ENCODE peak calls at places on chromosomes 1 and 21, in four cellular contexts. One of them, this sample, is unnamed.

GRCh38 chr1:99710994-99711393 is 55.4 kb downstream of the FRRS1 start:
- DNase-seq in GM23338: no peak
- DNase-seq in ovary: no peak
- DNase-seq in pancreas: no peak
- DNase-seq in this sample: no peak

GRCh38 chr1:108877324-108877812 is 583 bp downstream of the GPSM2 start:
- DNase-seq in GM23338: no peak
- DNase-seq in ovary: no peak
- DNase-seq in pancreas: no peak
- DNase-seq in this sample: no peak

GRCh38 chr1:110687244-110687643 is 12.5 kb upstream of the KCNA3 start:
- DNase-seq in GM23338: no peak
- DNase-seq in ovary: no peak
- DNase-seq in pancreas: no peak
- DNase-seq in this sample: no peak

GRCh38 chr1:20848162-20848561 is 61.1 kb upstream of the HP1BP3 start:
- DNase-seq in GM23338: no peak
- DNase-seq in ovary: no peak
- DNase-seq in pancreas: no peak
- DNase-seq in this sample: no peak

GRCh38 chr21:25639167-25639921 is at the start of gene JAM2:
- DNase-seq in GM23338: peak
- DNase-seq in ovary: peak
- DNase-seq in pancreas: no peak
- DNase-seq in this sample: no peak

GRCh38 chr1:204258213-204259115 is 44.7 kb upstream of the GOLT1A start:
- DNase-seq in GM23338: peak
- DNase-seq in ovary: peak
- DNase-seq in pancreas: peak
- DNase-seq in this sample: no peak

GRCh38 chr1:57549280-57549679 is 125.4 kb upstream of the DAB1 start:
- DNase-seq in GM23338: no peak
- DNase-seq in ovary: no peak
- DNase-seq in pancreas: no peak
- DNase-seq in this sample: no peak

GRCh38 chr1:205598841-205599666 is 32.8 kb downstream of the ELK4 start:
- DNase-seq in GM23338: no peak
- DNase-seq in ovary: peak
- DNase-seq in pancreas: no peak
- DNase-seq in this sample: peak

GRCh38 chr1:48228156-48228555 is 5.6 kb downstream of the SLC5A9 start:
- DNase-seq in GM23338: peak
- DNase-seq in ovary: no peak
- DNase-seq in pancreas: no peak
- DNase-seq in this sample: no peak

GRCh38 chr1:214927791-214928190 is 154.7 kb upstream of the KCNK2 start:
- DNase-seq in GM23338: no peak
- DNase-seq in ovary: no peak
- DNase-seq in pancreas: no peak
- DNase-seq in this sample: no peak

GRCh38 chr1:5119496-5120234 is 465.3 kb downstream of the AJAP1 start:
- DNase-seq in GM23338: no peak
- DNase-seq in ovary: no peak
- DNase-seq in pancreas: no peak
- DNase-seq in this sample: no peak

GRCh38 chr1:46480959-46481646 is 8.5 kb upstream of the DMBX1 start:
- DNase-seq in GM23338: no peak
- DNase-seq in ovary: no peak
- DNase-seq in pancreas: no peak
- DNase-seq in this sample: no peak

GRCh38 chr1:169484107-169484506 is 1.6 kb downstream of the SLC19A2 start:
- DNase-seq in GM23338: peak
- DNase-seq in ovary: no peak
- DNase-seq in pancreas: no peak
- DNase-seq in this sample: no peak

GRCh38 chr1:71086331-71086730 is 5.5 kb upstream of the ZRANB2 start:
- DNase-seq in GM23338: no peak
- DNase-seq in ovary: no peak
- DNase-seq in pancreas: no peak
- DNase-seq in this sample: no peak

GRCh38 chr1:205301220-205301821 is 20.2 kb downstream of the NUAK2 start:
- DNase-seq in GM23338: peak
- DNase-seq in ovary: peak
- DNase-seq in pancreas: peak
- DNase-seq in this sample: no peak

GRCh38 chr1:178541396-178541795 is 28.5 kb downstream of the TEX35 start:
- DNase-seq in GM23338: no peak
- DNase-seq in ovary: no peak
- DNase-seq in pancreas: no peak
- DNase-seq in this sample: no peak

GRCh38 chr1:9231648-9232332 is 2.8 kb upstream of the H6PD start:
- DNase-seq in GM23338: no peak
- DNase-seq in ovary: no peak
- DNase-seq in pancreas: no peak
- DNase-seq in this sample: no peak

GRCh38 chr1:28592314-28593071 is 428 bp downstream of the RAB42 start:
- DNase-seq in GM23338: peak
- DNase-seq in ovary: no peak
- DNase-seq in pancreas: no peak
- DNase-seq in this sample: no peak

GRCh38 chr21:27212444-27212843 is 245.6 kb upstream of the ADAMTS5 start:
- DNase-seq in GM23338: no peak
- DNase-seq in ovary: no peak
- DNase-seq in pancreas: no peak
- DNase-seq in this sample: no peak
- TF ChIP-seq CTCF in GM23338: no peak
- TF ChIP-seq CTCF in ovary: no peak
- TF ChIP-seq CTCF in pancreas: no peak
- TF ChIP-seq CTCF in this sample: no peak

GRCh38 chr1:16888806-16889178 is 7.0 kb upstream of the RNU1-2 start:
- DNase-seq in GM23338: peak
- DNase-seq in ovary: no peak
- DNase-seq in pancreas: no peak
- DNase-seq in this sample: no peak
- H3K27ac ChIP-seq in GM23338: peak
- H3K27ac ChIP-seq in ovary: peak
- H3K27ac ChIP-seq in pancreas: peak
- H3K27ac ChIP-seq in this sample: peak

DNA sequence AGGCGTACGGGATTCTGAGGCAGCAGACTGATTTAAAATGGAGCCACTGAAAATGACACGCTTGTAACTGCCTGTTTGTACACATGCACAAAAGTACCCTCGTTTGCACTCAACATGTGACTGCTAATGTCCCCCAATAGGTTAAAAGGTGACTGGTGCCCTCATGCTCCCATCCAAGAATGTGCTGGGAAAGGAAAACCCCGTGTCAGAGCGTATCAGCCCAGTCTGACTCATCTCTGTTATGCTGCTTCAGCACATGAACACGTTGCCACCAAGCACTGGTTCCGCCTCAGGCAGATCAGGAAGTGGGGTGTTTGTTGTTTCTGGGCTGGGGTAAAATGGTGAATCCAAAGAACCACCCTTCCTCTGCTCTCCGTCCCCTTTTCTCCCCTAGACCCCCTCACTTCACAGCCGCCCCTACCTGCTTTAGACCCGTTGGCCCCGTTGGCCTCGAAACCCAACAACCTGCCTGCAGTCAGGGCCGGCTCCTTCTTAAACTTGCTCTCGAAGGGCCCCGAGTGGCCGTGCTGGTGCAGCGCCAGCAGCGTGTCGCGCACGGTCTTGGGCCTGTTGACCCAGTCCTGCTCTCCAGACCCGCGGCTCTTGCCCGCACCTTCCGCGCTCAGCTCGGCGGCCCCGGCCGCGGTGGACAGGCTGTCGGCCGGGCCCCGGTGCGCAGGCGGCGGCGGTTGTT is 1.8 kb downstream of the IRF2BP2 start:
- DNase-seq in GM23338: peak
- DNase-seq in ovary: peak
- DNase-seq in pancreas: peak
- DNase-seq in this sample: peak
- TF ChIP-seq CTCF in GM23338: no peak
- TF ChIP-seq CTCF in ovary: no peak
- TF ChIP-seq CTCF in pancreas: no peak
- TF ChIP-seq CTCF in this sample: no peak

GRCh38 chr1:160742428-160743127 is 3.5 kb downstream of the SLAMF7 start:
- DNase-seq in GM23338: no peak
- DNase-seq in ovary: no peak
- DNase-seq in pancreas: no peak
- DNase-seq in this sample: no peak
- H3K27ac ChIP-seq in GM23338: no peak
- H3K27ac ChIP-seq in ovary: no peak
- H3K27ac ChIP-seq in pancreas: no peak
- H3K27ac ChIP-seq in this sample: no peak